ENCODE peak calls at places on chromosomes 16 and 17, in four cellular contexts. D, Q, H and W are unnamed samples.

GRCh38 chr17:30477758-30478115 is 529 bp downstream of the GOSR1 start:
- DNase-seq in D (peak), Q (peak), H (no peak), W (peak)

GRCh38 chr17:43766413-43767052 is 7.9 kb upstream of the SOST start:
- DNase-seq in D (peak), Q (peak), H (peak), W (peak)

GRCh38 chr16:48232459-48233040 is 11.6 kb upstream of the LONP2 start:
- DNase-seq in D (no peak), Q (no peak), H (no peak), W (peak)

GRCh38 chr17:30921544-30922196 is at the start of gene ADAP2:
- DNase-seq in D (peak), Q (no peak), H (peak), W (no peak)

GRCh38 chr17:75323043-75323591 is 33.9 kb upstream of the SLC25A19 start:
- DNase-seq in D (peak), Q (peak), H (peak), W (peak)

GRCh38 chr17:46071796-46072195 is 72.7 kb downstream of the STH start:
- DNase-seq in D (no peak), Q (no peak), H (no peak), W (no peak)

GRCh38 chr17:41226051-41226450 is 397 bp upstream of the KRTAP9-2 start:
- DNase-seq in D (no peak), Q (no peak), H (no peak), W (no peak)

GRCh38 chr16:46649571-46649970 is 28.4 kb upstream of the SHCBP1 start:
- DNase-seq in D (no peak), Q (no peak), H (peak), W (peak)

GRCh38 chr17:72567774-72568173 is 447.0 kb downstream of the SOX9 start:
- DNase-seq in D (no peak), Q (no peak), H (no peak), W (no peak)

GRCh38 chr17:69411766-69412165 is 2.7 kb upstream of the MAP2K6 start:
- DNase-seq in D (no peak), Q (no peak), H (no peak), W (no peak)

GRCh38 chr17:15966879-15967248 is 21.9 kb downstream of the ADORA2B start:
- DNase-seq in D (no peak), Q (peak), H (no peak), W (no peak)

GRCh38 chr17:1360975-1361374 is 39.0 kb downstream of the YWHAE start:
- DNase-seq in D (no peak), Q (no peak), H (no peak), W (no peak)

GRCh38 chr17:35073991-35074627 is 10.6 kb upstream of the RFFL start:
- DNase-seq in D (no peak), Q (peak), H (no peak), W (no peak)

GRCh38 chr17:76268015-76268749 is 3.0 kb downstream of the UBALD2 start:
- DNase-seq in D (no peak), Q (no peak), H (peak), W (peak)

GRCh38 chr16:55184619-55185018 is 139.4 kb upstream of the IRX6 start:
- DNase-seq in D (no peak), Q (no peak), H (no peak), W (no peak)

GRCh38 chr17:37840576-37840975 is 83.6 kb upstream of the TBC1D3K start:
- DNase-seq in D (no peak), Q (no peak), H (no peak), W (no peak)

GRCh38 chr16:56781565-56781964 is 51.6 kb downstream of the NUP93 start:
- DNase-seq in D (no peak), Q (no peak), H (no peak), W (no peak)

GRCh38 chr16:52629296-52629695 is 82.4 kb upstream of the TOX3 start:
- DNase-seq in D (no peak), Q (no peak), H (no peak), W (no peak)

GRCh38 chr16:85986931-85987749 is 88.2 kb downstream of the IRF8 start:
- DNase-seq in D (no peak), Q (peak), H (no peak), W (no peak)

GRCh38 chr16:52537463-52537862 is 9.5 kb downstream of the TOX3 start:
- DNase-seq in D (peak), Q (no peak), H (no peak), W (no peak)

GRCh38 chr17:40975516-40975915 is 8.6 kb downstream of the KRT40 start:
- DNase-seq in D (no peak), Q (no peak), H (no peak), W (no peak)

GRCh38 chr17:63440127-63440769 is 5.9 kb downstream of the CYB561 start:
- DNase-seq in D (no peak), Q (no peak), H (no peak), W (no peak)

GRCh38 chr17:81511800-81512559 is 619 bp downstream of the ACTG1 start:
- DNase-seq in D (peak), Q (no peak), H (no peak), W (no peak)

GRCh38 chr16:23801387-23801786 is 34.4 kb upstream of the PRKCB start:
- DNase-seq in D (peak), Q (peak), H (peak), W (peak)

GRCh38 chr17:62162898-62163297 is 97.8 kb upstream of the MED13 start:
- DNase-seq in D (no peak), Q (no peak), H (no peak), W (no peak)
- TF ChIP-seq MAZ in D (no peak), Q (no peak), H (no peak), W (no peak)

GRCh38 chr16:27818231-27818630 is 245.3 kb downstream of the GSG1L start:
- DNase-seq in D (no peak), Q (no peak), H (no peak), W (no peak)

GRCh38 chr16:27816561-27816960 is 247.0 kb downstream of the GSG1L start:
- DNase-seq in D (no peak), Q (no peak), H (no peak), W (no peak)

GRCh38 chr16:27819881-27820610 is 243.5 kb downstream of the GSG1L start:
- DNase-seq in D (no peak), Q (no peak), H (no peak), W (no peak)

GRCh38 chr16:27819356-27819755 is 244.2 kb downstream of the GSG1L start:
- DNase-seq in D (no peak), Q (no peak), H (no peak), W (no peak)

DNA sequence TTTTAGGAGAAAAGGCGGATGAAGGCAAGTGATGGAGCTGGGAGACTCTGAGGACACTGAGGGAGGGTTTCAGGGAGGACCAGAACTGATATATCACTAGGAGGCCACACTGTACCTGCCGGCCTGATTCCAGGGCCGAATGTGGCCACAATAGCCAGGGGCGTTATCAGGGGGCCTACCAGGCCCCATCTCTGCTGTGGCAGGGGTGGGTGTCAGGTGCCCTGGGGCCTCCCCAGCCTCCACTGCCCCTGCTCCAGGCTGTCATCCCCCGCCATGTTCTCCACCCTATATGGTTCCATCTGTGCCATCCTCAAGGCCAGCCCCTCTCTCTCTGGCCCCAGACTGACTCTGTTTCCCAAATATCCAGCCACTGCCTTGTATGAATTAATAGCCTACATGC is 246.5 kb downstream of the GSG1L start:
- DNase-seq in D (no peak), Q (no peak), H (no peak), W (no peak)
- TF ChIP-seq MAZ in D (no peak), Q (no peak), H (no peak), W (no peak)

DNA sequence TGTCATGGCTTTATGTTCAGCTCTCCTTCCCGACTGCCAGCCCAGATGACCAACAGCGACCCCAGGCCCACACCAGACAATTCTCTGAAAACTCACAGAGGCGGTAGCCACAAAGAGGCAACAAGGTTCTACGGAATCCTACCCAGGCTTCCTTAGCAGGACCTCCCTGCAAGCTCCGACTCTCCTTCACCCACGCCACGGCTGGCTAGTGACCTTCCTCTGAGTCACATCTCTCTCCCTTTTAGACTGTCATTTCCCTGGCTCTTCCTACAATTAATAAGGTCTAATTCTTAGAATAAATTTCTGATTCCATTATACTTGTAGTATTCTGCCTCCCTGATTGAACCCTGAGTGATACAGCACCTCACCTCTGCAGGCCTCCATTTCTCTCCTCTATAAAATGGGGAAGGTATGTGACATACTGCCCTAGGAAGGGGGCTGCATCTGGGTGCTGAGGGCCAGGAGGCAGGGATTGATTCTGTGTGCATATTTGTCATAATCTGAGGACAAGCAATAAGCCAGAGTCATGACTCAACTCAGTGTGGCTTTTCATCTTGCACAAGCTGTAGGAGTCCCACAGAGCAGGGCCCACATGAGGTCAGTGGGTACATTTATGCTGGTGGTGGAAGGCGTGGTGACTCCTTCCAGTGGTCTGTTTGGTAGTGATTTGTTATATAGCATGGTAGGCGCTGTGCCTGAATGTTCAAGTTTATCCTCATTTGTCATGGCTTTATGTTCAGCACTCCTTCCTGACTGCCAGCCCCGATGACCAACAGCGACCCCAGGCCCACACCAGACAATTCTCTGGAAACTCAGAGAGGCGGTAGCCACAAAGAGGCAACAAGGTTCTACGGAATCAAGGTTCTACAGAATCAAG is 46.2 kb downstream of the SMPD3 start:
- DNase-seq in D (no peak), Q (no peak), H (no peak), W (peak)
- TF ChIP-seq MAZ in D (no peak), Q (no peak), H (no peak), W (no peak)

DNA sequence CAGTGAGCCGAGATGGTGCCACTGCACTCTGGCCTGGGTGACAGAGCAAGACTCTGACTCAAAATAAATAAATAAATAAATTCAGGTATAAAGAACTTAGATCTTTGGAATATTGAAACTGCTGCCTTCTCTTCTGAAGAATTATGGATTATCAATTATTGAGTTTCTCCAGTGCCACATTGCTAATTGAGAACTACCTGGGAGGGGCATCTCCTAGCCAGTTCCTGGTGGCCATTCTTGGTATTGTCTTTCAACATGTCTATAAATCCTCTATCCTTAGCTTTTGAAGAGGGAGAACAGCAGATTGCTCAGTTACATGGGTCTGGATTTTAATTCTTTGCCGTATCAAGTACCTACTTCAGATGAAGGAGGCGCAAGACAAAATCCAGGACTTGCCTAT is 29.2 kb downstream of the CALCOCO2 start:
- DNase-seq in D (no peak), Q (no peak), H (no peak), W (no peak)
- TF ChIP-seq MAZ in D (no peak), Q (no peak), H (no peak), W (no peak)

GRCh38 chr16:81651758-81652718 is 127.1 kb upstream of the PLCG2 start:
- DNase-seq in D (no peak), Q (no peak), H (peak), W (no peak)

GRCh38 chr16:81649561-81649960 is 129.5 kb upstream of the PLCG2 start:
- DNase-seq in D (no peak), Q (no peak), H (no peak), W (peak)

GRCh38 chr16:81652798-81653505 is 126.1 kb upstream of the PLCG2 start:
- DNase-seq in D (no peak), Q (no peak), H (no peak), W (no peak)

GRCh38 chr16:81650281-81650680 is 128.8 kb upstream of the PLCG2 start:
- DNase-seq in D (no peak), Q (no peak), H (no peak), W (no peak)

GRCh38 chr16:81650982-81651562 is 128.0 kb upstream of the PLCG2 start:
- DNase-seq in D (no peak), Q (no peak), H (peak), W (no peak)
- TF ChIP-seq MAZ in D (no peak), Q (no peak), H (no peak), W (no peak)

DNA sequence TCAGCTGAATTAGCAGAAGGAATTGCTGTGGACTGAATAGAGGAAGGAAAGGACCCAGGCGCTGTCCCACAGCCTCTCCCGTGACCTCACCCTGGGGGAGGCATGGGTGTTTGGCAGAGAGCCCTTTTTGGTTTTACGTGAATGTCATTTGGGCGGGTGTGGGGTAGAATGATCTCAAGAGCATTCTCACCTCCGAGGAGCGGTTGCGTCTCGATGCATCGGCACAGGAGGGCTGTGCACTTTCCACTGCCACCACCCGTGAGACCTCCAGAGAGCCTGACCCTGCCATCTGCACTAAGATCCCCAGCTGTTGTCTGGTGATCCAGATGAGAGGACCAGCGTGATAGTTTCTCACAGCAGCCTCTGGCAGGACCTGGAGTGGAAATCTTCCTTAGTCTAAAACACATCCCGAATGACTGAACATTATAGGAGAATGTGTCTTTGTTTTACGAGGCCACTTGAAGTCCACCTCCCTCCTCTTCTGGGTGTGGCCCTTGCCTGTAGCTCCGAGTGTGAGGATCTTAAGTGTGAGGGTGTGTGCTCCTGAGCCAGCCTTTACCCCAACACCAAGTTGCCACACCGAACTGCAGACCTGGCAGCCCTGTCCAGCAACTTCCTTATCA is 29.3 kb downstream of the FOXK2 start:
- DNase-seq in D (no peak), Q (no peak), H (peak), W (no peak)
- TF ChIP-seq MAZ in D (no peak), Q (no peak), H (no peak), W (no peak)

GRCh38 chr16:51151951-51152663 is 1.0 kb upstream of the SALL1 start:
- DNase-seq in D (peak), Q (peak), H (no peak), W (peak)
- TF ChIP-seq MAZ in D (no peak), Q (peak), H (no peak), W (peak)